ENCODE peak calls at places on chromosome 13, in four cellular contexts. One of them, this sample, is unnamed.

GRCh38 chr13:114109646-114110045 is 22.8 kb downstream of the RASA3 start:
- DNase-seq in Caki2: no peak
- DNase-seq in KG1: no peak
- DNase-seq in amniotic stem cell: no peak
- DNase-seq in this sample: no peak

GRCh38 chr13:97289514-97290298 is 67.6 kb downstream of the MBNL2 start:
- DNase-seq in KG1: no peak
- DNase-seq in amniotic stem cell: no peak
- DNase-seq in Caki2: no peak
- DNase-seq in this sample: no peak

GRCh38 chr13:71979616-71980015 is 112.6 kb upstream of the DACH1 start:
- DNase-seq in amniotic stem cell: no peak
- DNase-seq in KG1: no peak
- DNase-seq in Caki2: no peak
- DNase-seq in this sample: peak

GRCh38 chr13:30865131-30866009 is 40.7 kb upstream of the MEDAG start:
- DNase-seq in Caki2: peak
- DNase-seq in amniotic stem cell: peak
- DNase-seq in KG1: peak
- DNase-seq in this sample: peak

GRCh38 chr13:34044660-34045080 is 226.7 kb downstream of the RFC3 start:
- DNase-seq in Caki2: peak
- DNase-seq in KG1: no peak
- DNase-seq in amniotic stem cell: peak
- DNase-seq in this sample: peak

GRCh38 chr13:42883771-42884170 is 102.4 kb downstream of the FAM216B start:
- DNase-seq in Caki2: no peak
- DNase-seq in amniotic stem cell: no peak
- DNase-seq in KG1: no peak
- DNase-seq in this sample: peak

GRCh38 chr13:59834801-59835200 is 328.9 kb downstream of the DIAPH3 start:
- DNase-seq in amniotic stem cell: no peak
- DNase-seq in Caki2: no peak
- DNase-seq in KG1: no peak
- DNase-seq in this sample: no peak

GRCh38 chr13:75279834-75280369 is 202.1 kb downstream of the TBC1D4 start:
- DNase-seq in Caki2: no peak
- DNase-seq in KG1: no peak
- DNase-seq in amniotic stem cell: no peak
- DNase-seq in this sample: no peak

GRCh38 chr13:64936879-64937278 is 2293.3 kb downstream of the PCDH9 start:
- DNase-seq in Caki2: no peak
- DNase-seq in KG1: no peak
- DNase-seq in amniotic stem cell: no peak
- DNase-seq in this sample: no peak

GRCh38 chr13:24271611-24272451 is 37.5 kb upstream of the C1QTNF9 start:
- DNase-seq in amniotic stem cell: no peak
- DNase-seq in KG1: peak
- DNase-seq in Caki2: no peak
- DNase-seq in this sample: peak

GRCh38 chr13:113162783-113163685 is 4.6 kb downstream of the PROZ start:
- DNase-seq in Caki2: no peak
- DNase-seq in KG1: no peak
- DNase-seq in amniotic stem cell: no peak
- DNase-seq in this sample: no peak

GRCh38 chr13:40631605-40632004 is 34.8 kb downstream of the FOXO1 start:
- DNase-seq in KG1: no peak
- DNase-seq in amniotic stem cell: no peak
- DNase-seq in Caki2: no peak
- DNase-seq in this sample: no peak

GRCh38 chr13:45238945-45239795 is 38.3 kb upstream of the KCTD4 start:
- DNase-seq in amniotic stem cell: no peak
- DNase-seq in KG1: no peak
- DNase-seq in Caki2: no peak
- DNase-seq in this sample: no peak

GRCh38 chr13:47277774-47278173 is 380.9 kb upstream of the HTR2A start:
- DNase-seq in Caki2: no peak
- DNase-seq in KG1: no peak
- DNase-seq in amniotic stem cell: no peak
- DNase-seq in this sample: no peak

GRCh38 chr13:33794576-33794975 is 23.4 kb upstream of the RFC3 start:
- DNase-seq in amniotic stem cell: no peak
- DNase-seq in Caki2: no peak
- DNase-seq in KG1: no peak
- DNase-seq in this sample: no peak

GRCh38 chr13:109883181-109884180 is 97.1 kb upstream of the IRS2 start:
- DNase-seq in Caki2: no peak
- DNase-seq in amniotic stem cell: no peak
- DNase-seq in KG1: no peak
- DNase-seq in this sample: no peak

GRCh38 chr13:93900735-93901134 is 578.7 kb downstream of the DCT start:
- DNase-seq in KG1: no peak
- DNase-seq in Caki2: no peak
- DNase-seq in amniotic stem cell: no peak
- DNase-seq in this sample: no peak

GRCh38 chr13:34567558-34567957 is 374.5 kb upstream of the NBEA start:
- DNase-seq in KG1: no peak
- DNase-seq in amniotic stem cell: no peak
- DNase-seq in Caki2: no peak
- DNase-seq in this sample: no peak

GRCh38 chr13:98195054-98195791 is 18.2 kb upstream of the RNF113B start:
- DNase-seq in KG1: no peak
- DNase-seq in Caki2: no peak
- DNase-seq in amniotic stem cell: no peak
- DNase-seq in this sample: no peak

GRCh38 chr13:30307966-30308290 is 577 bp upstream of the KATNAL1 start:
- DNase-seq in KG1: no peak
- DNase-seq in amniotic stem cell: no peak
- DNase-seq in Caki2: no peak
- DNase-seq in this sample: no peak

GRCh38 chr13:87680298-87680697 is 9.1 kb downstream of the SLITRK5 start:
- DNase-seq in KG1: no peak
- DNase-seq in Caki2: peak
- DNase-seq in amniotic stem cell: no peak
- DNase-seq in this sample: peak

GRCh38 chr13:59531571-59532091 is 632.1 kb downstream of the DIAPH3 start:
- DNase-seq in KG1: peak
- DNase-seq in amniotic stem cell: peak
- DNase-seq in Caki2: peak
- DNase-seq in this sample: peak

This sample was measured in kidney glomerular epithelial cell.